ENCODE peak calls at places on chromosomes 5 and 9, in seven cellular contexts. Z, S, T, N, Q, I and D are unnamed samples. For H3K4me1, the result is how much of the 10 kb centered on the place peaks cover.

GRCh38 chr5:168972650-168973241 is 328.2 kb downstream of the SLIT3 start:
- DNase-seq in S (no peak), N (no peak), I (no peak), T (no peak), Q (no peak), Z (no peak), D (no peak)

GRCh38 chr9:136747161-136748060 is 914 bp downstream of the LCN6 start:
- DNase-seq in S (no peak), Z (no peak), Q (no peak), N (no peak), T (no peak), I (no peak), D (no peak)

GRCh38 chr9:72675586-72675985 is 154.2 kb downstream of the TMC1 start:
- DNase-seq in N (peak), Q (no peak), I (no peak), T (peak), S (no peak), Z (no peak), D (no peak)

GRCh38 chr9:69564557-69564956 is 107.6 kb downstream of the APBA1 start:
- DNase-seq in T (peak), Q (no peak), S (no peak), N (no peak), I (no peak), Z (no peak), D (no peak)

GRCh38 chr9:68574150-68574549 is 33.5 kb upstream of the TMEM252 start:
- DNase-seq in T (peak), S (no peak), I (no peak), Q (no peak), N (no peak), Z (no peak), D (no peak)

GRCh38 chr9:28758346-28758745 is 1185.1 kb upstream of the C9orf72 start:
- DNase-seq in S (no peak), T (peak), N (peak), I (no peak), Q (no peak), Z (no peak), D (peak)

GRCh38 chr5:1652873-1653707 is 129.3 kb upstream of the LPCAT1 start:
- DNase-seq in I (no peak), Z (peak), T (peak), S (no peak), Q (no peak), N (peak), D (no peak)

GRCh38 chr9:98522487-98522886 is 186.2 kb downstream of the GABBR2 start:
- DNase-seq in N (no peak), Z (no peak), I (no peak), T (no peak), S (no peak), Q (no peak), D (no peak)

GRCh38 chr5:97549496-97549895 is 366.4 kb upstream of the RIOK2 start:
- DNase-seq in Z (no peak), T (no peak), I (no peak), N (no peak), Q (no peak), S (no peak), D (no peak)

GRCh38 chr9:112338561-112338960 is 5.1 kb upstream of the PTBP3 start:
- DNase-seq in Q (peak), I (no peak), S (peak), T (no peak), N (peak), Z (no peak), D (no peak)

GRCh38 chr5:117690603-117691002 is 1116.0 kb upstream of the SEMA6A start:
- DNase-seq in Z (no peak), Q (no peak), I (no peak), N (no peak), S (no peak), T (no peak), D (peak)

GRCh38 chr9:18020254-18020745 is 441.4 kb downstream of the SH3GL2 start:
- DNase-seq in Z (no peak), S (no peak), T (no peak), Q (no peak), I (no peak), N (no peak), D (no peak)

GRCh38 chr9:134989206-134990065 is 71.7 kb upstream of the FCN1 start:
- DNase-seq in T (no peak), N (no peak), I (no peak), Q (no peak), Z (no peak), S (no peak), D (no peak)

DNA sequence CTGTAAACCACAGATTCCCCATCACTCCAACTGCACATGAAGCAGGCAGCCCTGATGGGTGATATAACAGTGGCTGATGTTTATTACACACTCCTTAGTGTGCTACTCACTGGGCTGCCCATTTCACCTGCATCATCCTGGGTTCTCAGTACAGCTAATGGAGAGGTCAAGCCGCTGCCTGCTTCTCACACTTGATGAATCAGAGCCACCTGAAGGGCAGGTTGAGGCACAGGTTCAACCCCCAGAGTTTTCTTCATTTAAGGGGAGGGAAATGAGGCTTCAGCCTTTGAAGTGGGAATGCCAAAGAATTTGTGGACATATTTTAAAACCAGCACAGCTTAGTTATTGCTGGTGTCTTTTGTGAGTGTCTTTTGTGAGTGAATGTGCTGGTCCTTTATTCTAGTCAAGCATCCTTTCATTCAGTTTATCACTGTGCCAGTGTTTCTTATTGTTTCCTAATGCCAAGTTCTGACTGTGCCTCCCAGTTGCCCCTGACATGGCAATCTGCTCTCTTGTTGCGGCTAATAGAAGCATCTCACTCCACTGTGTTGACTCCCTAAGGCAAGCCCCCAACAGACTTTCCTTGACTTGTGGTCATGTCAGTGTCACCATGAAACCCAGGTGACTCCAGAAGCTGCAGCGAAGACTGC is 109.2 kb downstream of the FBXL7 start:
- DNase-seq in N (peak), Q (no peak), Z (no peak), T (no peak), I (no peak), S (no peak), D (no peak)
- H3K27ac ChIP-seq in N (no peak), Q (no peak), Z (no peak), T (no peak), I (no peak), S (no peak), D (no peak)

DNA sequence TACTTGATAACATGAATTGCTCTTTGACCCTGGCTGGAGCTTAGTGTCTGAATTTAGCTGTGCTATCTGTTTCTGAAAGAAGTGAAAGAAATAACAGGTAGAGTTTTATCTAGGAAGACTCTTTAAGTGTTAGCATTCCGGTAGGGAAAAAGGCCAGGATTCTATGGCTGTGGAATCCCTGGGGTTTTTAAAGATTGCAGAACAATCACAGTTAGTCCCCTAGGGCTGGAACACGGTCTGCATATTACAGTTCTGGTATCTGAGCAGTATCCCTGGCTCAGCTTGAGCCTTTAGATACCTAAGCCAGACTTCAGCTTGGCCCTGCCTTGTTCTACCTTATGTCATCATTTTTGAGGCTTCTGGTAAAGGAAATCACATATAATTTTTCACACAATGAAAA is 411.1 kb downstream of the CETN3 start:
- DNase-seq in T (no peak), Z (no peak), I (no peak), Q (no peak), S (no peak), N (no peak), D (no peak)
- H3K4me1 ChIP-seq in T (under half), Z (under half), I (under half), Q (under half), S (under half), N (under half), D (under half)

GRCh38 chr5:3197699-3198098 is 397.9 kb upstream of the IRX1 start:
- DNase-seq in S (no peak), N (no peak), Q (peak), I (no peak), Z (no peak), T (no peak), D (peak)

GRCh38 chr5:3195991-3196390 is 399.6 kb upstream of the IRX1 start:
- DNase-seq in N (no peak), Q (no peak), T (no peak), I (no peak), Z (no peak), S (no peak), D (no peak)

GRCh38 chr5:3199941-3200340 is 395.7 kb upstream of the IRX1 start:
- DNase-seq in S (no peak), I (no peak), Z (no peak), Q (no peak), T (no peak), N (no peak), D (no peak)

GRCh38 chr5:3194684-3195083 is 400.9 kb upstream of the IRX1 start:
- DNase-seq in T (no peak), N (no peak), S (no peak), Z (no peak), I (no peak), Q (no peak), D (no peak)

DNA sequence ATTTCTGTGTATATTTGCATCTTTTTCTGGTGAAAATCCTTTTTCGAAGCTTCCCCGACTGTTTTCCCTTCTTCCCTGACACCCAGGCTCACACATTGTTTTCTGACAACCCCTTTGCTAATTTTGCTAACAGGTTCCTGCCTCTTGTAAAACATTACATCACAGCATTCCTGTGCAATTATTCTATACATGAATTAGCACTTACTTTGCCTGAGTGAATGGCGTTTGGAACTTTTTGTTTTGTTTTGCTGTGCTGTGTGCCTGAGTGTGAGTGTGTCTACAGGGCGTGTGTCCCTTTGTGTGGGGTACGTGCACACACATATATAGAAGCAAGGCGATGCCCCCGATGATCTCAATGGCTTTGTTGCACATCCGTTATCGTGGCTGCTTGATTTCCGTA is 398.4 kb upstream of the IRX1 start:
- DNase-seq in Q (no peak), S (no peak), Z (no peak), N (no peak), T (no peak), I (no peak), D (no peak)
- H3K4me3 ChIP-seq in Q (peak), S (no peak), Z (no peak), N (no peak), T (peak), I (peak), D (peak)

DNA sequence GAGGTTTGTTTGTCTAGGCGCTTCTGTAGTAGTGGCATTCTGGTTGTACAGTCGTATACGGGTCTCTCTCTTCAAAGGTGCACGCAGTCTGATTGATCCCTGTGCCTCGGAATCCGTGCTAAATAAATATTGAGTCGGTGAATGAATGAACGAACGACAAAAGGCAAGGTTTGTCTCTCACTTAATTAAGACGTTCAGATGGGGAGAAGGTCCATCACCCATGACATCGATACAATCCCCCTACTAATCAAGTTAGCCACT is 500 bp upstream of the CREBRF start:
- DNase-seq in I (no peak), Q (no peak), S (peak), Z (no peak), N (no peak), T (no peak), D (no peak)
- H3K27ac ChIP-seq in I (no peak), Q (peak), S (peak), Z (peak), N (peak), T (no peak), D (no peak)